ENCODE peak calls at places on chromosomes 7 and 10, in six cellular contexts. One of them, this sample, is unnamed.
A peak's percentile ranks its signal among the peaks of the same experiment; 100 is the strongest.

GRCh38 chr10:23136462-23136861 is 41.1 kb downstream of the MSRB2 start:
- DNase-seq in body of pancreas: no peak
- DNase-seq in A673: no peak
- DNase-seq in A549: no peak
- DNase-seq in left ventricle myocardium inferior: no peak
- DNase-seq in heart left ventricle: no peak
- DNase-seq in this sample: no peak

GRCh38 chr7:135899458-135899857 is 77.7 kb downstream of the MTPN start:
- DNase-seq in heart left ventricle: no peak
- DNase-seq in A673: no peak
- DNase-seq in body of pancreas: no peak
- DNase-seq in A549: no peak
- DNase-seq in left ventricle myocardium inferior: no peak
- DNase-seq in this sample: no peak

GRCh38 chr7:90720970-90721768 is 125.0 kb downstream of the CDK14 start:
- DNase-seq in body of pancreas: peak; percentile 86
- DNase-seq in heart left ventricle: peak; percentile 15
- DNase-seq in left ventricle myocardium inferior: no peak
- DNase-seq in A549: no peak
- DNase-seq in A673: peak; percentile 91
- DNase-seq in this sample: peak; percentile 16

GRCh38 chr10:110137142-110137545 is 70.3 kb upstream of the MXI1 start:
- DNase-seq in left ventricle myocardium inferior: no peak
- DNase-seq in A673: peak; percentile 81
- DNase-seq in body of pancreas: no peak
- DNase-seq in heart left ventricle: no peak
- DNase-seq in A549: peak; percentile 50
- DNase-seq in this sample: peak; percentile 32

GRCh38 chr10:86290933-86291615 is 75.5 kb downstream of the GRID1 start:
- DNase-seq in left ventricle myocardium inferior: no peak
- DNase-seq in heart left ventricle: no peak
- DNase-seq in body of pancreas: no peak
- DNase-seq in A549: no peak
- DNase-seq in A673: no peak
- DNase-seq in this sample: no peak

GRCh38 chr7:41711283-41712064 is 8.6 kb upstream of the INHBA start:
- DNase-seq in heart left ventricle: no peak
- DNase-seq in body of pancreas: peak; percentile 32
- DNase-seq in A549: no peak
- DNase-seq in left ventricle myocardium inferior: no peak
- DNase-seq in A673: peak; percentile 36
- DNase-seq in this sample: no peak

GRCh38 chr7:7799138-7799537 is 80.7 kb upstream of the RPA3 start:
- DNase-seq in body of pancreas: no peak
- DNase-seq in A673: no peak
- DNase-seq in heart left ventricle: no peak
- DNase-seq in left ventricle myocardium inferior: no peak
- DNase-seq in A549: peak; percentile 33
- DNase-seq in this sample: no peak

GRCh38 chr10:78619244-78619851 is 449.4 kb upstream of the ZMIZ1 start:
- DNase-seq in left ventricle myocardium inferior: no peak
- DNase-seq in A549: no peak
- DNase-seq in heart left ventricle: no peak
- DNase-seq in body of pancreas: no peak
- DNase-seq in A673: no peak
- DNase-seq in this sample: no peak

GRCh38 chr10:94358480-94358879 is 4.3 kb downstream of the NOC3L start:
- DNase-seq in body of pancreas: no peak
- DNase-seq in A549: no peak
- DNase-seq in left ventricle myocardium inferior: no peak
- DNase-seq in A673: no peak
- DNase-seq in heart left ventricle: no peak
- DNase-seq in this sample: no peak

GRCh38 chr10:91607661-91608442 is 25.0 kb downstream of the PPP1R3C start:
- DNase-seq in A673: no peak
- DNase-seq in A549: no peak
- DNase-seq in heart left ventricle: no peak
- DNase-seq in body of pancreas: no peak
- DNase-seq in left ventricle myocardium inferior: peak; percentile 20
- DNase-seq in this sample: no peak

GRCh38 chr7:139560678-139561077 is 37.2 kb downstream of the CLEC2L start:
- DNase-seq in left ventricle myocardium inferior: peak; percentile 27
- DNase-seq in body of pancreas: no peak
- DNase-seq in A673: no peak
- DNase-seq in heart left ventricle: no peak
- DNase-seq in A549: no peak
- DNase-seq in this sample: no peak

GRCh38 chr10:82813856-82814255 is 938.9 kb downstream of the NRG3 start:
- DNase-seq in left ventricle myocardium inferior: no peak
- DNase-seq in heart left ventricle: no peak
- DNase-seq in A673: no peak
- DNase-seq in A549: no peak
- DNase-seq in body of pancreas: peak; percentile 56
- DNase-seq in this sample: no peak

GRCh38 chr10:71753091-71753959 is 20.0 kb downstream of the VSIR start:
- DNase-seq in heart left ventricle: peak; percentile 68
- DNase-seq in body of pancreas: no peak
- DNase-seq in left ventricle myocardium inferior: no peak
- DNase-seq in A549: no peak
- DNase-seq in A673: no peak
- DNase-seq in this sample: no peak

GRCh38 chr10:71755179-71755879 is 18.0 kb downstream of the VSIR start:
- DNase-seq in heart left ventricle: no peak
- DNase-seq in body of pancreas: no peak
- DNase-seq in left ventricle myocardium inferior: no peak
- DNase-seq in A549: no peak
- DNase-seq in A673: no peak
- DNase-seq in this sample: no peak

GRCh38 chr10:71752391-71753090 is 20.8 kb downstream of the VSIR start:
- DNase-seq in A549: no peak
- DNase-seq in body of pancreas: no peak
- DNase-seq in heart left ventricle: no peak
- DNase-seq in left ventricle myocardium inferior: no peak
- DNase-seq in A673: no peak
- DNase-seq in this sample: no peak

GRCh38 chr10:71754562-71754961 is 18.8 kb downstream of the VSIR start:
- DNase-seq in A673: no peak
- DNase-seq in left ventricle myocardium inferior: no peak
- DNase-seq in heart left ventricle: no peak
- DNase-seq in A549: no peak
- DNase-seq in body of pancreas: no peak
- DNase-seq in this sample: no peak

GRCh38 chr10:71753960-71754505 is 19.3 kb downstream of the VSIR start:
- DNase-seq in body of pancreas: no peak
- DNase-seq in A549: no peak
- DNase-seq in left ventricle myocardium inferior: no peak
- DNase-seq in A673: no peak
- DNase-seq in heart left ventricle: no peak
- DNase-seq in this sample: no peak
- H3K27ac ChIP-seq in body of pancreas: peak overlapping the region; percentile 61
- H3K27ac ChIP-seq in A549: peak overlapping the region; percentile 15
- H3K27ac ChIP-seq in left ventricle myocardium inferior: peak overlapping the region; percentile 60
- H3K27ac ChIP-seq in A673: no peak overlapping the region
- H3K27ac ChIP-seq in heart left ventricle: no peak overlapping the region
- H3K27ac ChIP-seq in this sample: peak overlapping the region; percentile 14

GRCh38 chr7:47252706-47253105 is 329.2 kb downstream of the TNS3 start:
- DNase-seq in heart left ventricle: no peak
- DNase-seq in A549: no peak
- DNase-seq in left ventricle myocardium inferior: no peak
- DNase-seq in A673: no peak
- DNase-seq in body of pancreas: no peak
- DNase-seq in this sample: no peak

GRCh38 chr7:47255007-47255406 is 326.9 kb downstream of the TNS3 start:
- DNase-seq in heart left ventricle: no peak
- DNase-seq in A673: no peak
- DNase-seq in body of pancreas: no peak
- DNase-seq in A549: no peak
- DNase-seq in left ventricle myocardium inferior: no peak
- DNase-seq in this sample: no peak

GRCh38 chr7:47255441-47255840 is 326.5 kb downstream of the TNS3 start:
- DNase-seq in heart left ventricle: no peak
- DNase-seq in left ventricle myocardium inferior: no peak
- DNase-seq in body of pancreas: no peak
- DNase-seq in A673: no peak
- DNase-seq in A549: no peak
- DNase-seq in this sample: no peak

GRCh38 chr7:47253650-47254080 is 328.2 kb downstream of the TNS3 start:
- DNase-seq in heart left ventricle: peak; percentile 34
- DNase-seq in A673: peak; percentile 3
- DNase-seq in A549: peak; percentile 69
- DNase-seq in body of pancreas: peak; percentile 37
- DNase-seq in left ventricle myocardium inferior: peak; percentile 44
- DNase-seq in this sample: peak; percentile 18

DNA sequence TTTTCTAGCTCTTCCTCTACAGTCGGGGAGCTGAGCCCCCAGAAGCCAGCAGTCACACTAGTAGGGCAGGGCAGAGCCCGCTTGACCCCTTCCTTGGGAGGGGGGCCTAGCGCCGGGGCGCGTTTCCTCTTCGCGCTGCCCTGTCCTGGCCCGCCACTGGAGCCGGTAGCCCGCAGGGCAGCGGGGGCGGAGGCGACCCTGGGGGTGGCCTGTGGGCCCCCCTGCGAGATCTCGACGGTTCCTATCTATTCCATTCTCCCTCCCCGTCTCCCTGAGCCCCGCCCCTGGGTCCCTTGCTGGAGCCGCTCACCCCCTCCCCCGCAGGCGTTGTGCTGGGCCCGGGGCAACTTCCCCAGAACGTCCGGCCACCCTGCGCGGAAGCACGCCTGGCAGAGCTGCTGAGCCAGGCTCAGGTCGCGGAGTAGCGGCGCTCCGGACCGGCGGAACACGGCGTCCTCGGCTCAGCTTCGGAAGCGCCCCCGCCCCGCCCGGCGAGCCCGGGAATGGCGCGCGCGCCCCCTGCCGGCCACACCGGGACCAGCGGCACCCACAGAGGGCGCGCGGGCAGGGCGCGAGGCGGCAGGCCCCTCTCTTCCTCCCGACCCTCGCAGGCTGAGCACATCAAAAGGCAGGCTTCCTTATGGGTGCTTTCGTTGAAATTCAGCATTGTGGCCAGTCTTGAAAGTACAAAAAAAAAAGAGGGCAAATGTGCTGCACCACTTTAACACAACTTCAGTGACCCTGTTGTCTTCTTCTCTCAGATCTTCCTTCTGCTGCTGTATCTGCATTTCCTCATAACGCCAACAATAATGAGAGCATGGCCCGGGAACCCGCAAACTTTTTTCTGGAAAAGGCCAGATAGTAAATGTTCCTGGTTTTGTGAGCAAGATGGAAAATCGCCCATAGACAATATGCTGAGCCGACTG is 327.6 kb downstream of the TNS3 start:
- DNase-seq in A673: peak; percentile 21
- DNase-seq in heart left ventricle: peak; percentile 82
- DNase-seq in A549: peak; percentile 74
- DNase-seq in body of pancreas: peak; percentile 84
- DNase-seq in left ventricle myocardium inferior: peak; percentile 88
- DNase-seq in this sample: peak; percentile 88
- H3K27ac ChIP-seq in A673: no peak overlapping the region
- H3K27ac ChIP-seq in heart left ventricle: peak overlapping the region; percentile 98
- H3K27ac ChIP-seq in A549: peak overlapping the region; percentile 91
- H3K27ac ChIP-seq in body of pancreas: peak overlapping the region; percentile 83
- H3K27ac ChIP-seq in left ventricle myocardium inferior: peak overlapping the region; percentile 96
- H3K27ac ChIP-seq in this sample: peak overlapping the region; percentile 87

DNA sequence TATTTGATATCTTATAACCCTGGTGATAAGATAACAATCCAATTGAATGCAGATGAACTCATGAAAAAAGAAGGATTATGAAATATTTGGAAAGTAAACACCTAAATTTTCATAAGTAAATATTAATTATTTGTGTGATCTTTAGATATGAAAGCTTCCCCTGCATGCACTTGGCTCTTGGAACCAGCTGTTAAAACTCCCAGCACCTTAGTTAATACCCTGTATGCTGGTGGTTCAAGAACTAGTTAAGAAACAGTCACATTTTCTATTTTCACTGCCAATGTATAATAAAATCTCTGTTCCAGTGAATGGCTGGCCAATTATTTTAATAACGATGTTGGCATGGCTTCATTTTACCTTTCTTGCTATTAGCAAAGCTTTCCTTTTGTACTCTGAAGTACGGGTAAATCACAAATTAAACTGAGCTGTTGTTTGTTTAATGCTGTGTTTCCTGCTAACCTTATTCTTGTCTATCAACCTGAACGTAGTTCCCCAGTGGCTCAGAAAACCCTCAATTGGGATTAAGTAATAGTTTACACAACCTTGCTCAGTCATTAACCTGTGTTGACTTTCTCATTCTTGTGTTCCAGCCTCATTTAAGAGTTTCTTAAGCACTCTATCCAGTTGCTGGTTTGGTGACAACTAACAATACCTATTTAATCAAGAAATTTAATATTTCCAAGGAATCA is 38.9 kb downstream of the MET start:
- DNase-seq in left ventricle myocardium inferior: no peak
- DNase-seq in A549: no peak
- DNase-seq in body of pancreas: peak; percentile 54
- DNase-seq in heart left ventricle: no peak
- DNase-seq in A673: no peak
- DNase-seq in this sample: no peak
- H3K27ac ChIP-seq in left ventricle myocardium inferior: no peak overlapping the region
- H3K27ac ChIP-seq in A549: peak overlapping the region; percentile 79
- H3K27ac ChIP-seq in body of pancreas: peak overlapping the region; percentile 90
- H3K27ac ChIP-seq in heart left ventricle: no peak overlapping the region
- H3K27ac ChIP-seq in A673: no peak overlapping the region
- H3K27ac ChIP-seq in this sample: no peak overlapping the region

GRCh38 chr7:44060091-44060947 is 5.0 kb downstream of the PGAM2 start:
- DNase-seq in A549: no peak
- DNase-seq in body of pancreas: no peak
- DNase-seq in heart left ventricle: no peak
- DNase-seq in A673: no peak
- DNase-seq in left ventricle myocardium inferior: peak; percentile 12
- DNase-seq in this sample: no peak

GRCh38 chr7:44057849-44058758 is 7.3 kb downstream of the PGAM2 start:
- DNase-seq in A673: no peak
- DNase-seq in A549: no peak
- DNase-seq in body of pancreas: peak; percentile 9
- DNase-seq in heart left ventricle: no peak
- DNase-seq in left ventricle myocardium inferior: peak; percentile 8
- DNase-seq in this sample: no peak

GRCh38 chr7:44057181-44057848 is 8.1 kb downstream of the PGAM2 start:
- DNase-seq in left ventricle myocardium inferior: peak; percentile 11
- DNase-seq in A673: no peak
- DNase-seq in body of pancreas: peak; percentile 7
- DNase-seq in heart left ventricle: no peak
- DNase-seq in A549: no peak
- DNase-seq in this sample: no peak

GRCh38 chr7:44059219-44060090 is 5.9 kb downstream of the PGAM2 start:
- DNase-seq in heart left ventricle: no peak
- DNase-seq in body of pancreas: peak; percentile 12
- DNase-seq in A673: no peak
- DNase-seq in A549: no peak
- DNase-seq in left ventricle myocardium inferior: peak; percentile 14
- DNase-seq in this sample: peak; percentile 13

DNA sequence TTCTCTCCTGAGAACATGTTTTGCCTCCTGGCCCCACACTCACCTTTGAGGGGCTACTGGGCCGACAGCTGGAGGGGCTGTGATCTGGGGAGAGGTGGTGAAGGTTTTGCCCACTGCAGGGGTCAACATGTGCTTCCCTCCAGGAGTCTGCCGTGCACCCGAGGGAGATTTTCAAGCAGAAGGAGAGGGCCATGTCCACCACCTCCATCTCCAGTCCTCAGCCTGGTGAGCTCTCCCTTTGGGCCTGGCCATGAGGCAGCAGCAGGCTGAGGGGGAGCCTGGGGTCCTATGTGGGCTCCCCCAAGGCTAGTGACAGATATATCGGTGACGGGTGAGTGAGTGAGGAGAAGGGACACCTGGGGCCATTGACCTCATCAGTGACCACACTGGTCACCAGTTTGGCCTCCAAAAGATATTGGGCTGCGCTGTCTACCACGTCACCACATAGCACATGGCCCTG is 6.6 kb downstream of the PGAM2 start:
- DNase-seq in A673: no peak
- DNase-seq in A549: no peak
- DNase-seq in heart left ventricle: no peak
- DNase-seq in body of pancreas: no peak
- DNase-seq in left ventricle myocardium inferior: peak; percentile 9
- DNase-seq in this sample: no peak
- H3K27ac ChIP-seq in A673: no peak overlapping the region
- H3K27ac ChIP-seq in A549: no peak overlapping the region
- H3K27ac ChIP-seq in heart left ventricle: no peak overlapping the region
- H3K27ac ChIP-seq in body of pancreas: no peak overlapping the region
- H3K27ac ChIP-seq in left ventricle myocardium inferior: no peak overlapping the region
- H3K27ac ChIP-seq in this sample: no peak overlapping the region